ENCODE peak calls at places on chromosome X, in ten cellular contexts. I, W, F, Q, C, P, O, T, Y and S are unnamed samples. For H3K4me1, the result is how much of the 10 kb centered on the place peaks cover.

GRCh38 chrX:20382518-20383291 is 116.0 kb upstream of the RPS6KA3 start:
- DNase-seq in I (no peak), W (no peak), F (no peak), Q (no peak), C (no peak), P (no peak), O (no peak), T (peak), Y (no peak), S (no peak)

GRCh38 chrX:30971761-30972603 is 82.9 kb upstream of the TAB3 start:
- DNase-seq in I (peak), W (peak), F (no peak), Q (no peak), C (no peak), P (no peak), O (no peak), T (peak), Y (peak), S (peak)

GRCh38 chrX:50072110-50072509 is 128.7 kb downstream of the AKAP4 start:
- DNase-seq in I (no peak), W (no peak), F (no peak), Q (no peak), C (no peak), P (no peak), O (no peak), T (no peak), Y (no peak), S (no peak)

GRCh38 chrX:111270339-111270738 is at the start of gene CAPN6:
- DNase-seq in I (peak), W (peak), F (peak), Q (peak), C (no peak), P (no peak), O (peak), T (peak), Y (no peak), S (peak)

GRCh38 chrX:119763175-119763574 is 4.8 kb downstream of the SOWAHD start:
- DNase-seq in I (peak), W (no peak), F (no peak), Q (no peak), C (no peak), P (no peak), O (no peak), T (no peak), Y (no peak), S (no peak)

GRCh38 chrX:101417981-101418841 is 10.2 kb downstream of the HNRNPH2 start:
- DNase-seq in I (no peak), W (peak), F (peak), Q (peak), C (peak), P (peak), O (peak), T (no peak), Y (peak), S (peak)

GRCh38 chrX:69139516-69139915 is 25.7 kb downstream of the PJA1 start:
- DNase-seq in I (peak), W (no peak), F (no peak), Q (no peak), C (no peak), P (no peak), O (no peak), T (no peak), Y (no peak), S (no peak)

GRCh38 chrX:10077425-10078188 is 79.2 kb upstream of the CLCN4 start:
- DNase-seq in I (peak), W (no peak), F (no peak), Q (no peak), C (no peak), P (no peak), O (no peak), T (no peak), Y (no peak), S (no peak)

GRCh38 chrX:72269671-72270251 is 7.3 kb downstream of the RPS4X start:
- DNase-seq in I (peak), W (no peak), F (no peak), Q (no peak), C (no peak), P (no peak), O (no peak), T (peak), Y (peak), S (no peak)

GRCh38 chrX:44744828-44745227 is 99.0 kb upstream of the DUSP21 start:
- DNase-seq in I (no peak), W (no peak), F (no peak), Q (no peak), C (no peak), P (no peak), O (no peak), T (no peak), Y (no peak), S (no peak)

GRCh38 chrX:9352683-9353430 is 112.0 kb upstream of the TBL1X start:
- DNase-seq in I (peak), W (no peak), F (no peak), Q (no peak), C (peak), P (no peak), O (no peak), T (peak), Y (no peak), S (peak)

GRCh38 chrX:132613801-132614200 is 125.0 kb upstream of the MBNL3 start:
- DNase-seq in I (no peak), W (no peak), F (no peak), Q (no peak), C (no peak), P (no peak), O (no peak), T (no peak), Y (no peak), S (no peak)
- H3K4me1 ChIP-seq in I (under half), W (under half), F (under half), Q (under half), C (under half), P (under half), O (under half), T (under half), Y (under half), S (under half)

GRCh38 chrX:118497180-118497814 is 1.7 kb downstream of the DOCK11 start:
- DNase-seq in I (no peak), W (no peak), F (no peak), Q (no peak), C (no peak), P (no peak), O (no peak), T (no peak), Y (no peak), S (peak)

GRCh38 chrX:118496763-118497079 is 1.1 kb downstream of the DOCK11 start:
- DNase-seq in I (no peak), W (no peak), F (no peak), Q (no peak), C (peak), P (no peak), O (no peak), T (no peak), Y (no peak), S (peak)

GRCh38 chrX:118493653-118494297 is 1.8 kb upstream of the DOCK11 start:
- DNase-seq in I (no peak), W (no peak), F (no peak), Q (no peak), C (no peak), P (no peak), O (no peak), T (no peak), Y (no peak), S (no peak)

GRCh38 chrX:118495958-118496762 is 545 bp downstream of the DOCK11 start:
- DNase-seq in I (no peak), W (peak), F (peak), Q (peak), C (peak), P (no peak), O (peak), T (peak), Y (peak), S (peak)

GRCh38 chrX:118495061-118495921 is at the start of gene DOCK11:
- DNase-seq in I (peak), W (peak), F (peak), Q (peak), C (peak), P (peak), O (peak), T (peak), Y (peak), S (peak)
- TF ChIP-seq POLR2A in I (no peak), W (no peak), F (peak), Q (no peak), C (no peak), P (no peak), O (no peak), T (no peak), Y (no peak), S (no peak)

DNA sequence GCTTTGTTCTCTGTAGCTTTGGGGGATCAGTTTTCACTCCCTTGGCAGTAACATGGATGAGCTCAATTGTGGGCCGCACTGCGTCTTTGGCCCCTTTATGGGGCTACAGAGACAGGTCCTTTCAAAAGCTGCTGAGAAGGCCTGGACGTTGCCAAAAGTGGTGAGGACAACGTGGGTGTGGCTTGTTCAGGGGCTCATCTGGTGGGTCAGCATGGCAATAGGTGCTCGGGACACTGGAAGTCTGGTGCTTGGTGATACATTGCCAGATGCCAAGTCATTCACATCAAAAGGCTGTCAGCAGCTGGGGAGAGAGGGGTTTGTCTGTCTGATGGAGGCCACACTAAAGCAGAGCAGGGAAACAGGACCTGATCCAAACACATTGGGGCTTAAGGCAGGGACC is 149.8 kb upstream of the EOLA2 start:
- DNase-seq in I (no peak), W (no peak), F (no peak), Q (no peak), C (no peak), P (no peak), O (no peak), T (no peak), Y (no peak), S (no peak)
- H3K4me1 ChIP-seq in I (under half), W (under half), F (under half), Q (under half), C (under half), P (under half), O (under half), T (under half), Y (under half), S (under half)

GRCh38 chrX:43654431-43655150 is 1.5 kb upstream of the MAOA start:
- DNase-seq in I (peak), W (peak), F (peak), Q (peak), C (peak), P (peak), O (peak), T (peak), Y (peak), S (peak)

GRCh38 chrX:43661521-43662240 is 5.6 kb downstream of the MAOA start:
- DNase-seq in I (no peak), W (no peak), F (peak), Q (no peak), C (no peak), P (no peak), O (no peak), T (no peak), Y (no peak), S (peak)

GRCh38 chrX:43655151-43655676 is 885 bp upstream of the MAOA start:
- DNase-seq in I (peak), W (peak), F (peak), Q (peak), C (peak), P (peak), O (peak), T (peak), Y (peak), S (peak)

GRCh38 chrX:43655961-43656494 is at the start of gene MAOA:
- DNase-seq in I (no peak), W (peak), F (peak), Q (peak), C (peak), P (peak), O (peak), T (no peak), Y (peak), S (peak)
- TF ChIP-seq POLR2A in I (no peak), W (peak), F (peak), Q (no peak), C (no peak), P (no peak), O (peak), T (no peak), Y (no peak), S (peak)